ENCODE peak calls at places on chromosomes 4 and X, in nine cellular contexts. Q is activated effector memory CD4-positive, alpha-beta T cell treated with anti-CD3 and anti-CD28 coated beads, Interleukin-2, amount 50 U/mL, for 16 hours; L is NCI-H1694 treated with DMSO at 0.1 percent for 48 hours; W is naive B cell; A is keratinocyte; D is stimulated activated CD4-positive, alpha-beta T cell treated with anti-CD3 and anti-CD28 coated beads, TNF-alpha, amount 100 ng/mL, for 48 hours; H is neuronal stem cell; N is AG08396; U is fibroblast of mammary gland. C is an unnamed sample.

GRCh38 chr4:154036856-154037255 is 248.0 kb upstream of the SFRP2 start:
- DNase-seq in Q (no peak), L (no peak), W (no peak), A (no peak), D (no peak), H (no peak), N (no peak), U (no peak), C (no peak)

GRCh38 chrX:89021964-89022363 is 274.9 kb downstream of the CPXCR1 start:
- DNase-seq in Q (no peak), L (no peak), W (no peak), A (no peak), D (no peak), H (no peak), N (no peak), U (no peak), C (no peak)

GRCh38 chr4:124907881-124908280 is 195.3 kb upstream of the ANKRD50 start:
- DNase-seq in Q (no peak), L (no peak), W (no peak), A (no peak), D (no peak), H (no peak), N (no peak), U (peak; percentile 94), C (no peak)

GRCh38 chrX:16212024-16212423 is 44.7 kb downstream of the MAGEB17 start:
- DNase-seq in Q (no peak), L (no peak), W (no peak), A (no peak), D (no peak), H (no peak), N (no peak), U (peak; percentile 25), C (no peak)

GRCh38 chr4:42398448-42399355 is 1.4 kb downstream of the SHISA3 start:
- DNase-seq in Q (no peak), L (no peak), W (no peak), A (no peak), D (no peak), H (peak; percentile 57), N (no peak), U (no peak), C (no peak)

GRCh38 chrX:21958888-21959287 is 18.4 kb downstream of the SMS start:
- DNase-seq in Q (no peak), L (no peak), W (no peak), A (no peak), D (no peak), H (no peak), N (no peak), U (peak; percentile 67), C (no peak)

GRCh38 chr4:100907465-100908454 is 389.9 kb upstream of the EMCN start:
- DNase-seq in Q (no peak), L (no peak), W (no peak), A (no peak), D (no peak), H (no peak), N (no peak), U (peak; percentile 18), C (no peak)

GRCh38 chrX:123731987-123732678 is 719 bp downstream of the THOC2 start:
- DNase-seq in Q (peak; percentile 69), L (no peak), W (no peak), A (no peak), D (no peak), H (no peak), N (peak; percentile 29), U (no peak), C (no peak)

GRCh38 chr4:88661724-88662123 is 35.9 kb downstream of the NAP1L5 start:
- DNase-seq in Q (no peak), L (no peak), W (no peak), A (no peak), D (no peak), H (no peak), N (peak; percentile 21), U (peak; percentile 97), C (no peak)

GRCh38 chr4:89064848-89065247 is 7.9 kb upstream of the FAM13A start:
- DNase-seq in Q (no peak), L (no peak), W (no peak), A (no peak), D (no peak), H (no peak), N (no peak), U (peak; percentile 71), C (no peak)

GRCh38 chrX:39133971-39134370 is 332.7 kb downstream of the MID1IP1 start:
- DNase-seq in Q (peak; percentile 61), L (peak; percentile 8), W (peak; percentile 45), A (no peak), D (peak; percentile 10), H (no peak), N (no peak), U (no peak), C (no peak)

GRCh38 chr4:186118582-186118981 is 14.1 kb downstream of the FAM149A start:
- DNase-seq in Q (no peak), L (no peak), W (no peak), A (no peak), D (no peak), H (no peak), N (no peak), U (no peak), C (no peak)

GRCh38 chrX:153668423-153669173 is 5.0 kb downstream of the PNCK start:
- DNase-seq in Q (no peak), L (no peak), W (no peak), A (no peak), D (no peak), H (no peak), N (no peak), U (no peak), C (no peak)

GRCh38 chrX:50638123-50638522 is 167.5 kb upstream of the DGKK start:
- DNase-seq in Q (no peak), L (no peak), W (no peak), A (no peak), D (no peak), H (no peak), N (no peak), U (no peak), C (no peak)

GRCh38 chr4:156656911-156657310 is 314.7 kb downstream of the PDGFC start:
- DNase-seq in Q (no peak), L (no peak), W (no peak), A (no peak), D (no peak), H (no peak), N (no peak), U (peak; percentile 57), C (no peak)

GRCh38 chrX:7061429-7061828 is 86.1 kb upstream of the STS start:
- DNase-seq in Q (no peak), L (no peak), W (no peak), A (no peak), D (no peak), H (no peak), N (no peak), U (no peak), C (no peak)

GRCh38 chrX:138745215-138745614 is 33.7 kb upstream of the FGF13 start:
- DNase-seq in Q (no peak), L (no peak), W (peak; percentile 25), A (peak; percentile 17), D (peak; percentile 18), H (peak; percentile 55), N (peak; percentile 31), U (peak; percentile 62), C (no peak)

GRCh38 chrX:1144293-1144692 is 68.2 kb downstream of the CRLF2 start:
- DNase-seq in Q (no peak), L (no peak), W (no peak), A (no peak), D (no peak), H (no peak), N (no peak), U (no peak), C (no peak)

GRCh38 chr4:52376107-52376704 is 282.9 kb downstream of the USP46 start:
- DNase-seq in Q (no peak), L (peak; percentile 45), W (peak; percentile 25), A (no peak), D (peak; percentile 4), H (peak; percentile 66), N (peak; percentile 32), U (peak; percentile 66), C (no peak)

GRCh38 chr4:1939664-1940509 is 68.7 kb downstream of the NSD2 start:
- DNase-seq in Q (no peak), L (no peak), W (no peak), A (peak; percentile 46), D (no peak), H (no peak), N (peak; percentile 83), U (peak; percentile 94), C (no peak)

GRCh38 chr4:139223682-139224317 is 46.8 kb upstream of the ELF2 start:
- DNase-seq in Q (no peak), L (no peak), W (no peak), A (peak; percentile 56), D (no peak), H (no peak), N (no peak), U (peak; percentile 85), C (no peak)

C was measured in T-helper 9 cell.